ENCODE peak calls at places on chromosomes 5 and 9, in five cellular contexts. One of them, this sample, is unnamed.
A peak's percentile ranks its signal among the peaks of the same experiment; 100 is the strongest.

GRCh38 chr5:2739360-2740050 is 12.0 kb downstream of the IRX2 start:
- DNase-seq in K562: no peak
- DNase-seq in HCT116: no peak
- DNase-seq in SK-N-SH: no peak
- DNase-seq in H1: no peak
- DNase-seq in this sample: peak; percentile 53

GRCh38 chr5:32589431-32589830 is 4.1 kb downstream of the SUB1 start:
- DNase-seq in K562: no peak
- DNase-seq in HCT116: no peak
- DNase-seq in SK-N-SH: no peak
- DNase-seq in H1: no peak
- DNase-seq in this sample: no peak

GRCh38 chr5:154038241-154038603 is 488 bp downstream of the FAM114A2 start:
- DNase-seq in K562: peak; percentile 69
- DNase-seq in HCT116: peak; percentile 3
- DNase-seq in SK-N-SH: peak; percentile 50
- DNase-seq in H1: no peak
- DNase-seq in this sample: peak; percentile 17

GRCh38 chr5:136979131-136979530 is 520.0 kb downstream of the SPOCK1 start:
- DNase-seq in K562: no peak
- DNase-seq in HCT116: no peak
- DNase-seq in SK-N-SH: no peak
- DNase-seq in H1: no peak
- DNase-seq in this sample: no peak

GRCh38 chr5:72509401-72509800 is 2.2 kb upstream of the ZNF366 start:
- DNase-seq in K562: no peak
- DNase-seq in HCT116: no peak
- DNase-seq in SK-N-SH: no peak
- DNase-seq in H1: no peak
- DNase-seq in this sample: no peak

GRCh38 chr5:141976176-141976575 is 7.3 kb downstream of the RNF14 start:
- DNase-seq in K562: no peak
- DNase-seq in HCT116: no peak
- DNase-seq in SK-N-SH: no peak
- DNase-seq in H1: no peak
- DNase-seq in this sample: no peak

GRCh38 chr5:142934335-142934734 is 164.2 kb downstream of the ARHGAP26 start:
- DNase-seq in K562: no peak
- DNase-seq in HCT116: no peak
- DNase-seq in SK-N-SH: peak; percentile 19
- DNase-seq in H1: no peak
- DNase-seq in this sample: no peak

GRCh38 chr9:112493738-112494137 is 7.1 kb downstream of the KIAA1958 start:
- DNase-seq in K562: no peak
- DNase-seq in HCT116: no peak
- DNase-seq in SK-N-SH: no peak
- DNase-seq in H1: no peak
- DNase-seq in this sample: no peak

GRCh38 chr5:73633060-73633459 is 7.1 kb downstream of the ARHGEF28 start:
- DNase-seq in K562: no peak
- DNase-seq in HCT116: no peak
- DNase-seq in SK-N-SH: no peak
- DNase-seq in H1: no peak
- DNase-seq in this sample: no peak

GRCh38 chr9:6055213-6055612 is 39.8 kb upstream of the RANBP6 start:
- DNase-seq in K562: peak; percentile 39
- DNase-seq in HCT116: peak; percentile 89
- DNase-seq in SK-N-SH: no peak
- DNase-seq in H1: no peak
- DNase-seq in this sample: peak; percentile 91

GRCh38 chr9:137276757-137277328 is 683 bp upstream of the TOR4A start:
- DNase-seq in K562: peak; percentile 77
- DNase-seq in HCT116: no peak
- DNase-seq in SK-N-SH: no peak
- DNase-seq in H1: no peak
- DNase-seq in this sample: no peak

GRCh38 chr9:16154570-16155078 is 601.8 kb downstream of the CCDC171 start:
- DNase-seq in K562: no peak
- DNase-seq in HCT116: no peak
- DNase-seq in SK-N-SH: no peak
- DNase-seq in H1: peak; percentile 36
- DNase-seq in this sample: peak; percentile 44

GRCh38 chr9:78678901-78679300 is 382.0 kb downstream of the PSAT1 start:
- DNase-seq in K562: no peak
- DNase-seq in HCT116: no peak
- DNase-seq in SK-N-SH: no peak
- DNase-seq in H1: no peak
- DNase-seq in this sample: no peak

GRCh38 chr9:89278997-89279739 is 31.8 kb upstream of the CKS2 start:
- DNase-seq in K562: peak; percentile 19
- DNase-seq in HCT116: peak; percentile 36
- DNase-seq in SK-N-SH: peak; percentile 68
- DNase-seq in H1: no peak
- DNase-seq in this sample: peak; percentile 69
- TF ChIP-seq JUND in K562: no peak
- TF ChIP-seq JUND in HCT116: no peak
- TF ChIP-seq JUND in SK-N-SH: no peak
- TF ChIP-seq JUND in H1: no peak
- TF ChIP-seq JUND in this sample: no peak

DNA sequence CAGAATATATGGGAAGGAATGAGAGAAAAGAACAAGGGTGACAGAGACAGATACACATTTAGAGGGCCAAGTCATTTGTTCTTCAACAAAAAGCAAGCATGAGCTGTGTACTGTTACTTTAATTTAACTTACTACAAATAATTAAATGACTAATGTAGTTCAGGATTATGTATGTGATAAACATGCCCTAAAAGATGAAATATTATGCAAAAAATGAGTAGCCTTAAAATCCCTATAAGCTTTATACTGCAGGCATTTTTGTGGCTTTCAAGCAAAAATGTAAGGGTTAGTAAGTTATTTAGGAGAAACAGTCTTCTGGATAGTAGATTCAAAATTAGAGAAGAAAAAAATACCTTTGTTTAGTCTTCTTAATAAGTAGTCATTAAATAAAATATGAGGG is 431.2 kb downstream of the CSNK1G3 start:
- DNase-seq in K562: no peak
- DNase-seq in HCT116: no peak
- DNase-seq in SK-N-SH: no peak
- DNase-seq in H1: no peak
- DNase-seq in this sample: no peak
- TF ChIP-seq JUND in K562: no peak
- TF ChIP-seq JUND in HCT116: no peak
- TF ChIP-seq JUND in SK-N-SH: no peak
- TF ChIP-seq JUND in H1: no peak
- TF ChIP-seq JUND in this sample: no peak

GRCh38 chr9:91948423-91949292 is 1.4 kb downstream of the ROR2 start:
- DNase-seq in K562: peak; percentile 77
- DNase-seq in HCT116: peak; percentile 65
- DNase-seq in SK-N-SH: peak; percentile 79
- DNase-seq in H1: no peak
- DNase-seq in this sample: peak; percentile 70
- TF ChIP-seq JUND in K562: no peak
- TF ChIP-seq JUND in HCT116: no peak
- TF ChIP-seq JUND in SK-N-SH: no peak
- TF ChIP-seq JUND in H1: no peak
- TF ChIP-seq JUND in this sample: no peak

GRCh38 chr5:113232667-113233066 is 202.1 kb downstream of the TSSK1B start:
- DNase-seq in K562: no peak
- DNase-seq in HCT116: no peak
- DNase-seq in SK-N-SH: no peak
- DNase-seq in H1: no peak
- DNase-seq in this sample: peak; percentile 14
- TF ChIP-seq JUND in K562: no peak
- TF ChIP-seq JUND in HCT116: no peak
- TF ChIP-seq JUND in SK-N-SH: no peak
- TF ChIP-seq JUND in H1: no peak
- TF ChIP-seq JUND in this sample: no peak

DNA sequence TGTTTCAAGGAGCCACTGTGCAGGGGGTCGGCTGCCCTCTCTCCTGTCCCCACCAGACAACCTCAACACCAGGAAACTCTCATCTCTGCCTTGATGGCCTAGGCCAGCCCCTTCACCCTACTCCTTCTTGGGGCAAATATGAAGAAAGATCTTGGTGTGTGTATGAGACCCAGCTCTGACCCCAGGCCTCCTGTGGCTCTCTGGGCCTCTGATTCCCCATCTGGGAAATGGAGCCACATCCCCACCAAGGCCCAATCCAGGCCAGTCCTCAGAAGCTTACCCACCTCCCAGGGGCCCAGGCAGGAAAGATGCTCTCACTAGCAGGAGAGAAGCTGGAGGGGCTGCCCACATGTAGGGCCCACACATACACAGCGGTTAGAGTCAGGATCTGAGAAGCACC is 38.9 kb downstream of the BICD2 start:
- DNase-seq in K562: no peak
- DNase-seq in HCT116: no peak
- DNase-seq in SK-N-SH: no peak
- DNase-seq in H1: no peak
- DNase-seq in this sample: no peak
- TF ChIP-seq JUND in K562: no peak
- TF ChIP-seq JUND in HCT116: no peak
- TF ChIP-seq JUND in SK-N-SH: no peak
- TF ChIP-seq JUND in H1: no peak
- TF ChIP-seq JUND in this sample: no peak

DNA sequence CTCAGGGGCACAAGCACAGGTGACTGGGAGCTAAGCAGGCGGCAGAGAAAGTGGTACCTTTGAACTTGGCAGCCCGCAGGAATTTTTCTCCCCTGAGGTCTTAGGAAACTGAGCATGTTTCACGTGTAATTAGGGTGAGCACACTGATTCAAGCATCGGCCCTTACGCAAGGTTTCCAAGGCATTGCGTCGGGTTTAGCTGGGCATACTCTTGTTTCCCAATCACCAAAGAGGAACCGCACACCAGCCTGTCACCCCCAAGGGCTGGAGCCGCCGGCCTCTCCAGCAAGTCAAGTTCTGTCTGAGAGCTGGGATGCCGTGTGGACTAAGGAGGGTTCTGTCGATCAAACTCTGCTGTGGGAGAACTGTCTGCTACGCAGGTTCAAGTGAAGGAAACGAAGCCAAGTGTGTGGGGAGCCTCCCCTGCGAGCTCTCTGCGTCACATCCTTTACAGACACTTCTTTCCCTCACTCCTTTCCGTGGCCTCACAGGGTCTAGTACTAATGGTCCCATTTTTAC is 53.0 kb downstream of the ERGIC1 start:
- DNase-seq in K562: no peak
- DNase-seq in HCT116: no peak
- DNase-seq in SK-N-SH: no peak
- DNase-seq in H1: no peak
- DNase-seq in this sample: no peak
- TF ChIP-seq JUND in K562: no peak
- TF ChIP-seq JUND in HCT116: no peak
- TF ChIP-seq JUND in SK-N-SH: no peak
- TF ChIP-seq JUND in H1: no peak
- TF ChIP-seq JUND in this sample: no peak

GRCh38 chr5:50727149-50727496 is 60.7 kb downstream of the PARP8 start:
- DNase-seq in K562: no peak
- DNase-seq in HCT116: no peak
- DNase-seq in SK-N-SH: no peak
- DNase-seq in H1: no peak
- DNase-seq in this sample: no peak
- TF ChIP-seq JUND in K562: no peak
- TF ChIP-seq JUND in HCT116: no peak
- TF ChIP-seq JUND in SK-N-SH: no peak
- TF ChIP-seq JUND in H1: no peak
- TF ChIP-seq JUND in this sample: no peak

GRCh38 chr9:136009516-136009915 is 48.3 kb upstream of the UBAC1 start:
- DNase-seq in K562: no peak
- DNase-seq in HCT116: no peak
- DNase-seq in SK-N-SH: no peak
- DNase-seq in H1: no peak
- DNase-seq in this sample: no peak

GRCh38 chr9:136010176-136010575 is 49.0 kb upstream of the UBAC1 start:
- DNase-seq in K562: no peak
- DNase-seq in HCT116: no peak
- DNase-seq in SK-N-SH: no peak
- DNase-seq in H1: no peak
- DNase-seq in this sample: no peak

GRCh38 chr9:136011703-136012496 is 50.7 kb upstream of the UBAC1 start:
- DNase-seq in K562: no peak
- DNase-seq in HCT116: no peak
- DNase-seq in SK-N-SH: peak; percentile 94
- DNase-seq in H1: no peak
- DNase-seq in this sample: no peak

GRCh38 chr9:136011376-136011702 is 50.2 kb upstream of the UBAC1 start:
- DNase-seq in K562: no peak
- DNase-seq in HCT116: no peak
- DNase-seq in SK-N-SH: no peak
- DNase-seq in H1: no peak
- DNase-seq in this sample: no peak

DNA sequence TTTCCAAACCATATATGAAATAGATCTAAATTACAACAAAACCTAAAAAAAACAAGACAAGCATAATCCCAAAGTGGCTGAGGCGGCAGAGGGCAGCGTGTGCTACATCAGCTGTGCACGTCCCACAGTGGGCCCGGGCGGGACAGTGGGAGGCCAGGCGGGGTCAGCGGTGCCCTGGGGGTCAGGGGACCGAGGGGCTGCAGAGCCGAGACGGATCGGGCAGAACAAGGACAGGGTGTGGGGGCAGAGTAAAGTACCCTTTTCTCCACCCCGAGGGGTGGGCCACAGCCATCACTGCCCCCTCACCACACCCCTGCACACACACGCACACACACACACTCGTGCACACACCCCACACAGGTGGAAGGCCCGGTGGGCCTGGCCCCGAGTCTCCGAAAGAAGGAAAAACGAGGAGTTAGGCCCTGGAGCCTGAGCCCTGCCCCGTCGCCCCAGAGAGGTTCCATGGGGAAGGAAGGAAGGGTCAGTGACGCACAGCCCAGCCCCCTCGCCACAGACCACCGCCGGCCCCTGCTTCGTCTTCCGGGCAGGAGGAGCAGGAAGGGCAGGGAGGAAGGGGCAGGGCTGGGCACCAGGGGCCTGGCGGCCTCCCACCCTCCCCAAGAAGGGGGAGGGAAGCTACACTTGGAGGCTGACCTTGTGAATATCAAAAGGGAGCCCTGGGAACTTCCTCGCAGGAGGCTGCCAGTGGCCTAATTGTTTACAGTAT is 49.6 kb upstream of the UBAC1 start:
- DNase-seq in K562: no peak
- DNase-seq in HCT116: no peak
- DNase-seq in SK-N-SH: no peak
- DNase-seq in H1: no peak
- DNase-seq in this sample: no peak
- TF ChIP-seq JUND in K562: no peak
- TF ChIP-seq JUND in HCT116: no peak
- TF ChIP-seq JUND in SK-N-SH: no peak
- TF ChIP-seq JUND in H1: no peak
- TF ChIP-seq JUND in this sample: no peak

DNA sequence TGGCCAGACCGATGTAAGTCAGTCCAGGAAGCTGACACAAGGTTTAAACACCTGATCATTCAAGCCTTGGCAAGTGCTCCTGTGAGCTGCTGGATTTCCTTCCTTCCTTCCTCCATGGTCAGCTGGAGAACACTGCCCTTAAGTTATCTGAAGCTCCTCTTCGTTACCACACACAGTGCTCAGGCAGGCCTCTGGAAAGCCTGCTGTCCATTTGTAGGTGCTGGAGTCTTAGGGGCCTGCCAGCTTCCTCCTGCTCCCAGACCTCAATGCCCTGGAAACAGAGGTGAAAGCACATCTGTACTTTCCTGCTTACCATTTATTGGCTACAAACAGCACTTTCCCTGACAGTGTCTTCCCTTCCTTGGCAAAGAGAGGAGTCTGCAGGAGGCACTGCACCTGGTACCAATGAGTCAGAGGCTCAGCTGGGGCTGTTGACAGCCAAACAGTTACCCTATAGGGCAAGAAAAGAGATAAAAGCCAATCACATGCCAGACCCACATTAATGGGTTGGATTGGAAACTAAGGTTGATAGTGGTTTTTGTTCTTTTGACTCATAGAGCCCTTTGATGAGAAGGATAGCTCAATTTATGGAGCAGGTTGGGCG is 72.6 kb upstream of the PUM3 start:
- DNase-seq in K562: no peak
- DNase-seq in HCT116: no peak
- DNase-seq in SK-N-SH: no peak
- DNase-seq in H1: no peak
- DNase-seq in this sample: no peak
- TF ChIP-seq JUND in K562: no peak
- TF ChIP-seq JUND in HCT116: no peak
- TF ChIP-seq JUND in SK-N-SH: no peak
- TF ChIP-seq JUND in H1: no peak
- TF ChIP-seq JUND in this sample: no peak